ENCODE peak calls at places on chromosomes 13 and 19, in nine cellular contexts. I, U, C, F, A, N, L, S and J are unnamed samples.
A peak's percentile ranks its signal among the peaks of the same experiment; 100 is the strongest.

GRCh38 chr13:112331675-112332074 is 44.5 kb upstream of the SPACA7 start:
- DNase-seq in I (no peak), U (no peak), C (no peak), F (no peak), A (no peak), N (no peak), L (no peak), S (no peak), J (no peak)

GRCh38 chr13:84352946-84353345 is 470.7 kb upstream of the SLITRK1 start:
- DNase-seq in I (no peak), U (no peak), C (no peak), F (no peak), A (no peak), N (no peak), L (no peak), S (no peak), J (no peak)

GRCh38 chr13:50518791-50519201 is 324.7 kb downstream of the DLEU7 start:
- DNase-seq in I (no peak), U (no peak), C (no peak), F (no peak), A (peak; percentile 90), N (no peak), L (no peak), S (no peak), J (no peak)

GRCh38 chr13:62544928-62545327 is 1129.3 kb upstream of the PCDH20 start:
- DNase-seq in I (no peak), U (no peak), C (no peak), F (no peak), A (no peak), N (peak; percentile 21), L (no peak), S (no peak), J (no peak)

GRCh38 chr19:54418030-54418929 is 3.0 kb downstream of the TTYH1 start:
- DNase-seq in I (no peak), U (no peak), C (no peak), F (no peak), A (no peak), N (peak; percentile 43), L (no peak), S (no peak), J (no peak)

GRCh38 chr19:45496349-45496953 is 396 bp downstream of the RTN2 start:
- DNase-seq in I (no peak), U (peak; percentile 67), C (peak; percentile 74), F (no peak), A (no peak), N (peak; percentile 86), L (peak; percentile 53), S (peak; percentile 81), J (peak; percentile 76)

GRCh38 chr13:87999141-87999765 is 328.1 kb downstream of the SLITRK5 start:
- DNase-seq in I (peak; percentile 50), U (no peak), C (no peak), F (no peak), A (peak; percentile 44), N (no peak), L (no peak), S (no peak), J (no peak)

GRCh38 chr13:109162248-109163051 is 533.0 kb downstream of the MYO16 start:
- DNase-seq in I (peak; percentile 61), U (no peak), C (no peak), F (no peak), A (no peak), N (no peak), L (no peak), S (no peak), J (no peak)

GRCh38 chr13:40476175-40476958 is 190.1 kb downstream of the FOXO1 start:
- DNase-seq in I (peak; percentile 69), U (no peak), C (no peak), F (no peak), A (peak; percentile 51), N (no peak), L (no peak), S (no peak), J (no peak)

GRCh38 chr19:29983568-29983967 is 41.5 kb downstream of the URI1 start:
- DNase-seq in I (no peak), U (no peak), C (no peak), F (no peak), A (no peak), N (no peak), L (no peak), S (no peak), J (no peak)

DNA sequence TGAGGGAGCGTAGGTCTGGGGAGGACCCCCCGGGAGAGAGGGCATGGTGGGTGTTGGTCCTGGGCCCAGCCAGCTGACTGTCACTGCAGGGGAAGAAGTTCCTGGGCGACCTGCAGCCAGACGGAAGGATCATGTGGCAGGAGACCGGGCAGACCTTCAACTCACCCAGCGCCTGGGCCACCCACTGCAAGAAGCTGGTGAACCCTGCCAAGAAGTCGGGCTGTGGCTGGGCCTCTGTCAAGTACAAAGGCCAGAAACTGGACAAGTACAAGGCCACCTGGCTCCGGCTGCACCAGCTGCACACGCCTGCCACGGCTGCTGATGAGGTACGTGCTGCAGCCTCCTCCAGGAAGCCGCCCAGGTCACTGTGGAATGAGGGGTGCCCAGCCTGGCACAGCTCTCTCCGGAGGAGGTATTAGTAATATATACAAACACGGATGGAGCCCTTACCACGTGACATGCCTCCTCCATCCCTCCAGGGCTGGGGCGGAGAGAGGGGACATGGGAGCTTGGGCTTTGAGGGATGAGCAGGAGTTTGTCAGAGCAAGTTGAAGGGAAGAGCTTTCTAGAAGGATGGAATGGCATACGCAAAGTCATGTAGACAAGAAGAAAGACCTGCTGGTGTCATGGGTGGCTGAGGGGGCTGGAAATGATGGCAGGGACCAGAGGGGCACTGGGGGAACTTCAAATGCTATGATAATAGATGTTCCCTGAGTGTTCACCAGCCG is 2.5 kb downstream of the MPND start:
- DNase-seq in I (no peak), U (no peak), C (no peak), F (no peak), A (no peak), N (no peak), L (no peak), S (no peak), J (no peak)
- H3K27ac ChIP-seq in I (no peak overlapping the region), U (no peak overlapping the region), C (no peak overlapping the region), F (no peak overlapping the region), A (no peak overlapping the region), N (no peak overlapping the region), L (no peak overlapping the region), S (no peak overlapping the region), J (no peak overlapping the region)

GRCh38 chr19:40747536-40747935 is 2.7 kb downstream of the ACTMAP start:
- DNase-seq in I (no peak), U (no peak), C (no peak), F (no peak), A (no peak), N (no peak), L (no peak), S (no peak), J (no peak)

GRCh38 chr19:40751065-40751923 is at the start of gene SNRPA:
- DNase-seq in I (peak; percentile 100), U (peak; percentile 98), C (peak; percentile 98), F (peak; percentile 98), A (peak; percentile 98), N (peak; percentile 100), L (peak; percentile 98), S (peak; percentile 97), J (peak; percentile 98)

GRCh38 chr19:40750285-40751064 is at the start of gene ACTMAP:
- DNase-seq in I (peak; percentile 100), U (peak; percentile 100), C (peak; percentile 100), F (peak; percentile 99), A (peak; percentile 100), N (peak; percentile 100), L (peak; percentile 100), S (peak; percentile 100), J (peak; percentile 99)

GRCh38 chr19:40745402-40745780 is 4.9 kb downstream of the ACTMAP start:
- DNase-seq in I (no peak), U (no peak), C (no peak), F (no peak), A (peak; percentile 61), N (no peak), L (no peak), S (no peak), J (no peak)

GRCh38 chr19:40750035-40750284 is 317 bp downstream of the ACTMAP start:
- DNase-seq in I (no peak), U (no peak), C (no peak), F (no peak), A (no peak), N (no peak), L (no peak), S (no peak), J (no peak)
- H3K27ac ChIP-seq in I (peak overlapping the region; percentile 80), U (peak overlapping the region; percentile 99), C (peak overlapping the region; percentile 96), F (peak overlapping the region; percentile 90), A (peak overlapping the region; percentile 84), N (peak overlapping the region; percentile 88), L (peak overlapping the region; percentile 86), S (peak overlapping the region; percentile 99), J (peak overlapping the region; percentile 92)

DNA sequence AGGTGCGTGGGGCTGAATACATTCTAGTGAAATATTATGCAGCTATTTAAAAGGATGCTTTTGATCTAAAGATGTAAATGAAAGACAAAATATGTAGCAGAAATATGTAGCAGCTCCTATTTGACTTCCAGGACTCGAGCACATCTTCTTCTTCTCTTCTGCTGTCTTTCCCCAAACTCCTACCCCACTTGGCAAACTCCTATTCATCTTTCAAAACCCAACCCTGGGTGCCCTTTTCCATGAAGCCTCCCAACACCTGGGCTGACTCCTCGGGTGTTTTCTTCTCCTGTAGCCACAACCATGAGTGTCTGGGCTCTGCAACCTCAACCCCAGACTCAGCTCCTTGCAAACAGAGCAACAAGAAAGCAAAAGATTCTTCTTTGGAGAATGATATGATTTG is 11.1 kb downstream of the ACER1 start:
- DNase-seq in I (no peak), U (no peak), C (no peak), F (no peak), A (no peak), N (no peak), L (no peak), S (no peak), J (no peak)
- H3K27ac ChIP-seq in I (no peak overlapping the region), U (no peak overlapping the region), C (no peak overlapping the region), F (no peak overlapping the region), A (no peak overlapping the region), N (no peak overlapping the region), L (no peak overlapping the region), S (no peak overlapping the region), J (no peak overlapping the region)

DNA sequence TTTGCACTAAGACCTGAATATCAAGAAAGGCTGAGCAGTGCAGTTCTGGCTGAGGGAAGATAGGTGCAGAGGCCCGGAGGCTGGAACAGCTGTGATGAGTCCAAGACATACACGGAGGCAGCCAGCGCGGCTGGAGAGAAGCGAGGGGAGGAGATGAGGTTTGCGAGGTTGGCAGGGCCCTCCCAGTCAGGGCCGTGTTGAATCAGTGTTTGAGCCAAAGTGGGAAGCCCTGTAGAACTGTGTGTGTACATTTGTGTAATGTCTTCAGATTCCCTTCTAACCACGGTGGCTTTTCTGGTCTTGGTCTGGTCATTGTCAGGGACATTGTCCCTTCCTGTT is 34.9 kb downstream of the PAK4 start:
- DNase-seq in I (no peak), U (no peak), C (no peak), F (no peak), A (peak; percentile 73), N (no peak), L (no peak), S (no peak), J (no peak)
- H3K27ac ChIP-seq in I (no peak overlapping the region), U (no peak overlapping the region), C (no peak overlapping the region), F (peak overlapping the region; percentile 46), A (peak overlapping the region; percentile 54), N (no peak overlapping the region), L (no peak overlapping the region), S (no peak overlapping the region), J (peak overlapping the region; percentile 42)